ENCODE peak calls at places on chromosomes 16 and 17, in five cellular contexts. Q is AG08395, K is NB4, F is HTR-8/SVneo, L is sciatic nerve. H is an unnamed sample.

GRCh38 chr16:56910654-56911539 is 21.0 kb upstream of the HERPUD1 start:
- DNase-seq in Q (peak), K (peak), F (peak), L (no peak), H (no peak)

GRCh38 chr16:54466233-54466632 is 179.6 kb upstream of the IRX3 start:
- DNase-seq in Q (no peak), K (no peak), F (no peak), L (no peak), H (no peak)

GRCh38 chr17:55344514-55344997 is 77.1 kb downstream of the MMD start:
- DNase-seq in Q (no peak), K (no peak), F (no peak), L (no peak), H (no peak)

GRCh38 chr17:77493901-77494663 is 353.3 kb downstream of the SEC14L1 start:
- DNase-seq in Q (no peak), K (no peak), F (no peak), L (peak), H (peak)

GRCh38 chr17:79530361-79531105 is 80.3 kb downstream of the RBFOX3 start:
- DNase-seq in Q (no peak), K (no peak), F (no peak), L (no peak), H (no peak)

GRCh38 chr17:58233547-58233946 is 4.8 kb upstream of the LPO start:
- DNase-seq in Q (no peak), K (peak), F (no peak), L (no peak), H (no peak)

GRCh38 chr16:58732545-58733247 is 1.4 kb downstream of the GOT2 start:
- DNase-seq in Q (no peak), K (peak), F (no peak), L (no peak), H (no peak)

GRCh38 chr17:34580685-34581445 is 1.5 kb downstream of the TMEM132E start:
- DNase-seq in Q (no peak), K (no peak), F (no peak), L (peak), H (no peak)

GRCh38 chr17:4551141-4551540 is 4.0 kb downstream of the MYBBP1A start:
- DNase-seq in Q (no peak), K (peak), F (no peak), L (no peak), H (no peak)

GRCh38 chr17:66508896-66509843 is 206.8 kb downstream of the PRKCA start:
- DNase-seq in Q (peak), K (peak), F (peak), L (no peak), H (no peak)

GRCh38 chr16:56860226-56861020 is 4.6 kb upstream of the SLC12A3 start:
- DNase-seq in Q (no peak), K (peak), F (no peak), L (no peak), H (no peak)

GRCh38 chr16:19743816-19744159 is 25.7 kb downstream of the IQCK start:
- DNase-seq in Q (no peak), K (no peak), F (no peak), L (no peak), H (no peak)

GRCh38 chr16:3063617-3064389 is 1.6 kb upstream of the IL32 start:
- DNase-seq in Q (no peak), K (no peak), F (no peak), L (no peak), H (no peak)

GRCh38 chr16:10941127-10941933 is 938 bp downstream of the DEXI start:
- DNase-seq in Q (no peak), K (no peak), F (no peak), L (no peak), H (no peak)

GRCh38 chr17:18379246-18380146 is 1.9 kb downstream of the EVPLL start:
- DNase-seq in Q (no peak), K (no peak), F (no peak), L (peak), H (peak)

GRCh38 chr17:63483655-63484575 is 7.1 kb downstream of the ACE start:
- DNase-seq in Q (no peak), K (no peak), F (no peak), L (no peak), H (no peak)

GRCh38 chr17:50051082-50051576 is 4.8 kb upstream of the ITGA3 start:
- DNase-seq in Q (peak), K (peak), F (peak), L (no peak), H (no peak)